ENCODE peak calls at places on chromosomes 2 and 18, in nine cellular contexts. C is activated CD4-positive, alpha-beta T cell treated with anti-CD3 and anti-CD28 coated beads, Interleukin-2, amount 50 U/mL, for 1 hour; Z is caudate nucleus; A is NCI-H69; S is SHP77; H is germinal center; W is HEK293T; F is T-helper 2 cell; Y is KBM-7. L is an unnamed sample.

GRCh38 chr2:176766005-176766404 is 446.6 kb upstream of the HNRNPA3 start:
- DNase-seq in C (no peak), Z (no peak), A (no peak), S (no peak), H (no peak), W (no peak), F (no peak), Y (no peak), L (no peak)

GRCh38 chr18:46190667-46191066 is 86.5 kb downstream of the HAUS1 start:
- DNase-seq in C (no peak), Z (no peak), A (no peak), S (no peak), H (no peak), W (no peak), F (no peak), Y (no peak), L (no peak)

GRCh38 chr2:100381240-100381639 is 36.2 kb downstream of the CHST10 start:
- DNase-seq in C (peak; percentile 62), Z (peak; percentile 67), A (peak; percentile 76), S (peak; percentile 71), H (peak; percentile 78), W (peak; percentile 73), F (peak; percentile 62), Y (peak; percentile 80), L (peak; percentile 60)

GRCh38 chr18:69588301-69588700 is 187.6 kb downstream of the DOK6 start:
- DNase-seq in C (no peak), Z (no peak), A (peak; percentile 18), S (no peak), H (no peak), W (no peak), F (no peak), Y (no peak), L (no peak)

GRCh38 chr2:58788402-58788801 is 547.3 kb upstream of the FANCL start:
- DNase-seq in C (no peak), Z (no peak), A (no peak), S (no peak), H (no peak), W (no peak), F (no peak), Y (no peak), L (no peak)

GRCh38 chr2:71743995-71744675 is 290.8 kb downstream of the DYSF start:
- DNase-seq in C (no peak), Z (no peak), A (no peak), S (no peak), H (no peak), W (no peak), F (no peak), Y (no peak), L (peak; percentile 17)

GRCh38 chr2:3309496-3310355 is 67.9 kb downstream of the EIPR1 start:
- DNase-seq in C (no peak), Z (no peak), A (no peak), S (no peak), H (no peak), W (no peak), F (no peak), Y (no peak), L (no peak)

GRCh38 chr18:136433-136832 is 21.9 kb upstream of the USP14 start:
- DNase-seq in C (peak; percentile 17), Z (no peak), A (peak; percentile 14), S (no peak), H (peak; percentile 12), W (no peak), F (no peak), Y (no peak), L (no peak)

GRCh38 chr2:69509011-69509749 is 71.9 kb upstream of the NFU1 start:
- DNase-seq in C (no peak), Z (peak; percentile 38), A (peak; percentile 54), S (peak; percentile 9), H (no peak), W (no peak), F (no peak), Y (no peak), L (peak; percentile 51)

GRCh38 chr2:50438293-50438692 is 593.6 kb downstream of the NRXN1 start:
- DNase-seq in C (no peak), Z (no peak), A (peak; percentile 77), S (no peak), H (no peak), W (no peak), F (no peak), Y (no peak), L (no peak)

GRCh38 chr2:30938196-30938595 is 130.9 kb upstream of the CAPN13 start:
- DNase-seq in C (no peak), Z (no peak), A (no peak), S (no peak), H (no peak), W (no peak), F (no peak), Y (no peak), L (no peak)

GRCh38 chr2:41930807-41931566 is 116.8 kb upstream of the PKDCC start:
- DNase-seq in C (no peak), Z (no peak), A (peak; percentile 49), S (no peak), H (no peak), W (no peak), F (no peak), Y (no peak), L (no peak)

GRCh38 chr2:236238756-236239155 is 25.4 kb downstream of the ASB18 start:
- DNase-seq in C (no peak), Z (no peak), A (no peak), S (no peak), H (no peak), W (no peak), F (no peak), Y (no peak), L (no peak)

GRCh38 chr2:73963385-73964120 is 21.2 kb upstream of the TET3 start:
- DNase-seq in C (no peak), Z (no peak), A (no peak), S (no peak), H (no peak), W (no peak), F (no peak), Y (no peak), L (no peak)

GRCh38 chr2:192828175-192828574 is 633.4 kb upstream of the TMEFF2 start:
- DNase-seq in C (no peak), Z (no peak), A (no peak), S (no peak), H (no peak), W (no peak), F (no peak), Y (no peak), L (no peak)

GRCh38 chr2:185782223-185782769 is 43.7 kb downstream of the FSIP2 start:
- DNase-seq in C (no peak), Z (no peak), A (no peak), S (no peak), H (no peak), W (no peak), F (no peak), Y (peak; percentile 1), L (no peak)

GRCh38 chr2:132670104-132670960 is at the start of gene LYPD1:
- DNase-seq in C (no peak), Z (peak; percentile 49), A (peak; percentile 8), S (no peak), H (no peak), W (peak; percentile 19), F (no peak), Y (no peak), L (peak; percentile 65)

GRCh38 chr18:79396431-79397287 is 929 bp downstream of the NFATC1 start:
- DNase-seq in C (peak; percentile 41), Z (no peak), A (peak; percentile 49), S (no peak), H (peak; percentile 62), W (no peak), F (no peak), Y (peak; percentile 45), L (no peak)

GRCh38 chr2:80591233-80591632 is 286.7 kb upstream of the LRRTM1 start:
- DNase-seq in C (no peak), Z (no peak), A (peak; percentile 4), S (no peak), H (no peak), W (no peak), F (no peak), Y (no peak), L (no peak)

GRCh38 chr2:733495-733894 is 56.3 kb upstream of the TMEM18 start:
- DNase-seq in C (no peak), Z (no peak), A (no peak), S (no peak), H (no peak), W (no peak), F (no peak), Y (no peak), L (no peak)

GRCh38 chr2:224838335-224838734 is 122.2 kb upstream of the CCDC195 start:
- DNase-seq in C (no peak), Z (no peak), A (no peak), S (no peak), H (no peak), W (no peak), F (no peak), Y (no peak), L (no peak)

GRCh38 chr2:195202163-195202845 is 454.7 kb upstream of the SLC39A10 start:
- DNase-seq in C (no peak), Z (no peak), A (no peak), S (no peak), H (no peak), W (no peak), F (no peak), Y (peak; percentile 28), L (no peak)

GRCh38 chr2:198545411-198545810 is 741.0 kb downstream of the PLCL1 start:
- DNase-seq in C (no peak), Z (no peak), A (peak; percentile 22), S (no peak), H (no peak), W (no peak), F (no peak), Y (no peak), L (no peak)